ENCODE peak calls at places on chromosomes 7 and 10, in four cellular contexts. S is A549, B is body of pancreas, L is esophagus squamous epithelium. D is an unnamed sample.

GRCh38 chr7:131483586-131483985 is 72.8 kb downstream of the PODXL start:
- DNase-seq in L (no peak), S (no peak), B (no peak), D (no peak)

GRCh38 chr7:84100866-84101265 is 93.7 kb downstream of the SEMA3A start:
- DNase-seq in B (no peak), S (peak; percentile 69), L (no peak), D (no peak)

GRCh38 chr10:96368971-96369370 is 10.2 kb upstream of the OPALIN start:
- DNase-seq in L (no peak), B (no peak), S (no peak), D (no peak)

GRCh38 chr10:47285381-47286115 is 14.4 kb upstream of the GDF10 start:
- DNase-seq in S (no peak), B (no peak), L (no peak), D (peak; percentile 68)

GRCh38 chr7:25860882-25861228 is 291.1 kb upstream of the NFE2L3 start:
- DNase-seq in S (no peak), B (no peak), L (no peak), D (no peak)

GRCh38 chr10:60140681-60141632 is 234.6 kb upstream of the CCDC6 start:
- DNase-seq in B (no peak), L (no peak), S (peak; percentile 52), D (no peak)

GRCh38 chr7:125436220-125436619 is 506.6 kb upstream of the POT1 start:
- DNase-seq in L (no peak), B (no peak), S (no peak), D (no peak)

GRCh38 chr10:4246881-4247358 is 461.9 kb upstream of the KLF6 start:
- DNase-seq in B (no peak), S (no peak), L (no peak), D (no peak)

GRCh38 chr10:21732067-21732772 is 198.2 kb downstream of the MLLT10 start:
- DNase-seq in B (peak; percentile 59), S (peak; percentile 87), L (no peak), D (no peak)

GRCh38 chr10:72087969-72088878 is at the start of gene SPOCK2:
- DNase-seq in L (no peak), B (no peak), S (no peak), D (peak; percentile 83)

GRCh38 chr7:98930921-98931320 is 52.6 kb downstream of the TRRAP start:
- DNase-seq in S (no peak), B (no peak), L (no peak), D (peak; percentile 9)

GRCh38 chr10:32379314-32379949 is 32.5 kb upstream of the EPC1 start:
- DNase-seq in S (peak; percentile 66), L (no peak), B (peak; percentile 20), D (no peak)

GRCh38 chr7:112199035-112199655 is 7.1 kb downstream of the DOCK4 start:
- DNase-seq in L (no peak), B (no peak), S (peak; percentile 35), D (no peak)

GRCh38 chr10:7988985-7989384 is 65.5 kb upstream of the GATA3 start:
- DNase-seq in S (peak; percentile 37), L (no peak), B (no peak), D (no peak)

GRCh38 chr7:50562126-50562525 is 3.1 kb downstream of the DDC start:
- DNase-seq in L (no peak), B (no peak), S (no peak), D (no peak)

GRCh38 chr7:50565559-50565916 is 333 bp upstream of the DDC start:
- DNase-seq in S (no peak), B (no peak), L (no peak), D (no peak)

GRCh38 chr7:50564171-50564570 is 1.0 kb downstream of the DDC start:
- DNase-seq in B (peak; percentile 42), S (no peak), L (no peak), D (no peak)

GRCh38 chr7:50565977-50566376 is 772 bp upstream of the DDC start:
- DNase-seq in S (no peak), B (no peak), L (no peak), D (no peak)

DNA sequence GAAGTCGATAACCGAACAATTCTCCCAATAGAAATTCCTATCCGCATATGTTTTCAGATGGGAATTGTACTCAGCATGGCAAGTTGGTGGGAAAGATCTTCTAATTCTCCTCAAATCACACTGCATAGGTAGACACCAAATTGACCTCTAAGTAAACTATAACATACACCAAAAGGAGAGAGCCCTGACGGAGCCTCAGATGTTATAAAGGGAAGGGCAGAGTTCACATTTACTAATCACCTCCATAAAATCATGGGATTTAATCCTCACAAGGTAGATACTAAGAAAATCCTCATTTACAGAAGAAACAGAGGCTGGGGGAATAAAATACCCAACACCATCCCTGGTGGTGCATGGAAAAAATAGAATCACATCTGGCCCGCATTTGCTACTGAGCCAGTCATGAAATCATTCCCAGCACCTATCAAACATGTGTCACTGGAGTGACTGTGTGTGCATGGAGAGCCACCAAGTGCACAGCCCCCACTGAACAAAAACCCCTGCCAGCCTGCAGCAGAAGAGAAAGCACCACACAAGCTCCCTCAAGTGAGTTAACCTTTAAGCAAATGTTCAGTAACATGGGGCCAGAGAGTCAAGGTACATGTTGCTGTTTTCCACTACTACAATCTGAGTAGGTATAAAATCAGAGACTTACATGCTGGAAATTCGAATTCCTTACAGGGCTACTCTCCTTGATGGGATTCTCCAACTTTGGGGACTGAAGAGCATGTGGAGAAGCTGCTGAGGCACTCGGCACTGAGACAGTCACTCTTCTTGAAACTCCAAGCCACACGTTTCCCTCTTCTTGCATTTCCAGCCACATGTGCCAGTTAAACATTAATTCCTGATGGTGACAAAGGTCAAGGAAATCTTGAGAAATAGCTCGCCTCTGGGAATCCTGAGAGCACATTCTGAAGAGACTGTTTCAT is at the start of gene DDC:
- DNase-seq in S (peak; percentile 26), L (no peak), B (no peak), D (no peak)
- TF ChIP-seq POLR2A in S (no peak), L (no peak), B (no peak), D (no peak)

DNA sequence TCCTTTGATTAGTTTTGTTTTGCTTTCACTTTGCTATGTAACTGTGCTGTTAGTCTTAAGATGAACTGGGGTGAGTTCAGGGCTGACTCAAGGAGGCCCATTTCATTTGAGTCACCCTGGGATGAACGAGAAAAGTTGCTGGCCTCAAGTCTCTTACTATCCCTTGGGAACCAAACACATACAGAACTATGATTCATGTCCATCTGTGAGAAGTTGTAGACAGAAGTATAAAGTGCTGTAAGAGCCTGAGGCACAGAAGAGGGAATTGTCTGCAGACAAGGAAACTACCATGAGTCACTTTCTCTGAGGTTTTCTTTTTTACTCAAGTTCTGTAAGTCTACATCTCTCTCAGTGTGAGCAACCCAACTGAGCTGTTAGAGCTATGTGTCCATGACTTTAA is 179.8 kb upstream of the CSTF2T start:
- DNase-seq in L (no peak), B (no peak), S (peak; percentile 48), D (peak; percentile 27)
- H3K4me3 ChIP-seq in L (no peak overlapping the region), B (no peak overlapping the region), S (no peak overlapping the region), D (no peak overlapping the region)

DNA sequence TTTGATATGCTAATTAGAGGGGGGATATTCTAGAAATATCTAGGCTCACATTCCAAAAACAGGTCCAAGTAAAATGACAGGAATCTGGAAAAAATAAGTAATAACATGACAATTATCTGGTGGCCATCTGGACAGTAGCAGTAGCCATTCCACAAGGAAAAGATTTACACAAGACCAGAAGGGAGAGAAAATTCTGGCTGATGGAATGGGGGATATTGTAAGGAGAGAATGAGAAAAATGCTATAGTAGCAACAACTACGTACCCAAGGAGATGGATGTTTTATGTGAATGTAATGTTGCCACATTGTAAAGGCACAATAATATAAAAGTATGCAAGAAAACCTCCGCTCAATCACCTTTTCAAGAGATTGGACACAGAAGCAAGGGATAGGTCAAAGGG is 5.4 kb downstream of the MYOF start:
- DNase-seq in L (no peak), S (no peak), B (no peak), D (no peak)
- TF ChIP-seq POLR2A in L (no peak), S (no peak), B (no peak), D (no peak)

GRCh38 chr7:1192171-1192676 is 32.2 kb upstream of the ZFAND2A start:
- DNase-seq in S (peak; percentile 50), B (no peak), L (no peak), D (no peak)
- H3K4me3 ChIP-seq in S (no peak overlapping the region), B (no peak overlapping the region), L (no peak overlapping the region), D (no peak overlapping the region)

GRCh38 chr7:107744345-107744750 is 406 bp downstream of the CBLL1 start:
- DNase-seq in S (no peak), L (no peak), B (no peak), D (no peak)

GRCh38 chr7:107746006-107746405 is 2.1 kb downstream of the CBLL1 start:
- DNase-seq in B (no peak), L (no peak), S (no peak), D (no peak)

GRCh38 chr7:107742678-107743566 is 1.0 kb upstream of the CBLL1 start:
- DNase-seq in S (no peak), L (no peak), B (peak; percentile 60), D (peak; percentile 90)

GRCh38 chr7:107743567-107744344 is at the start of gene CBLL1:
- DNase-seq in S (peak; percentile 96), B (peak; percentile 95), L (peak; percentile 84), D (peak; percentile 99)
- TF ChIP-seq POLR2A in S (peak; percentile 56), B (peak; percentile 47), L (peak; percentile 70), D (peak; percentile 4)

GRCh38 chr7:157688439-157689268 is 351.9 kb downstream of the DNAJB6 start:
- DNase-seq in B (no peak), S (no peak), L (no peak), D (peak; percentile 70)
- H3K4me3 ChIP-seq in B (no peak overlapping the region), S (no peak overlapping the region), L (no peak overlapping the region), D (no peak overlapping the region)

DNA sequence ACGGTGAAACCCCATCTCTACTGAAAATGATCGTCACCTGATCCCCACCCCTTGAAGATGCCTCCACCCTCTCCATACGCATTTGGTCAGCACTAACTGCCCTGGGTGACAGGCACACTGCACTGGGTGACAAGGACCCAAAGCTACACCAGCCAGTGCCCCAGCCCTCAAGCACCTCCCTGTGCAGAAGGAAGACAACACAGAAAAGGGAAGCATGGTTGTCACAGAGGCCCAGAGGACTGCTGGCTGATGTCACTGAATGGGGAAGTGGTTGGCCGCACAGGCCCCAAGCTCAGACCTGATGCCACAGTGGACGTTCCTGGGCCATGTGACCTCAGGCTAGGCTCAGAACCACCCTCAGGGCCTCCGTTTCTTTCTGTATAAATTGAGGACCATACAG is 4.2 kb upstream of the PILRA start:
- DNase-seq in B (peak; percentile 25), L (no peak), S (no peak), D (no peak)
- TF ChIP-seq POLR2A in B (no peak), L (peak; percentile 48), S (no peak), D (no peak)

D was measured in lower leg skin.